ENCODE peak calls at places on chromosomes 12 and 14, in four cellular contexts. One of them, this sample, is unnamed.

GRCh38 chr14:48350971-48351370 is 675.6 kb upstream of the MDGA2 start:
- DNase-seq in fibroblast of lung: peak
- DNase-seq in mammary epithelial cell: peak
- DNase-seq in DND-41: no peak
- DNase-seq in this sample: no peak

GRCh38 chr12:109545826-109546225 is 27.5 kb downstream of the MMAB start:
- DNase-seq in fibroblast of lung: no peak
- DNase-seq in mammary epithelial cell: peak
- DNase-seq in DND-41: no peak
- DNase-seq in this sample: no peak

GRCh38 chr12:132285991-132286681 is 43.3 kb downstream of the GALNT9 start:
- DNase-seq in fibroblast of lung: peak
- DNase-seq in mammary epithelial cell: no peak
- DNase-seq in DND-41: no peak
- DNase-seq in this sample: no peak

GRCh38 chr12:116093915-116094314 is 183.6 kb downstream of the MED13L start:
- DNase-seq in fibroblast of lung: no peak
- DNase-seq in mammary epithelial cell: no peak
- DNase-seq in DND-41: no peak
- DNase-seq in this sample: no peak

GRCh38 chr12:124454352-124454725 is 113.1 kb downstream of the NCOR2 start:
- DNase-seq in fibroblast of lung: no peak
- DNase-seq in mammary epithelial cell: no peak
- DNase-seq in DND-41: no peak
- DNase-seq in this sample: no peak

GRCh38 chr12:46209914-46210834 is 58.7 kb downstream of the SLC38A1 start:
- DNase-seq in fibroblast of lung: peak
- DNase-seq in mammary epithelial cell: peak
- DNase-seq in DND-41: peak
- DNase-seq in this sample: peak

GRCh38 chr12:123398177-123398916 is 14.4 kb downstream of the KMT5A start:
- DNase-seq in fibroblast of lung: peak
- DNase-seq in mammary epithelial cell: no peak
- DNase-seq in DND-41: no peak
- DNase-seq in this sample: no peak

GRCh38 chr12:76804435-76804976 is 40.6 kb downstream of the ZDHHC17 start:
- DNase-seq in fibroblast of lung: no peak
- DNase-seq in mammary epithelial cell: no peak
- DNase-seq in DND-41: no peak
- DNase-seq in this sample: no peak

GRCh38 chr14:85273099-85273677 is 256.8 kb upstream of the FLRT2 start:
- DNase-seq in fibroblast of lung: no peak
- DNase-seq in mammary epithelial cell: no peak
- DNase-seq in DND-41: no peak
- DNase-seq in this sample: no peak

GRCh38 chr12:30200864-30201263 is 417.1 kb upstream of the TMTC1 start:
- DNase-seq in fibroblast of lung: peak
- DNase-seq in mammary epithelial cell: no peak
- DNase-seq in DND-41: no peak
- DNase-seq in this sample: no peak

GRCh38 chr12:97921957-97922722 is 459.5 kb downstream of the RMST start:
- DNase-seq in fibroblast of lung: peak
- DNase-seq in mammary epithelial cell: peak
- DNase-seq in DND-41: no peak
- DNase-seq in this sample: no peak

GRCh38 chr12:29510591-29511174 is 13.2 kb upstream of the OVCH1 start:
- DNase-seq in fibroblast of lung: no peak
- DNase-seq in mammary epithelial cell: no peak
- DNase-seq in DND-41: no peak
- DNase-seq in this sample: no peak

GRCh38 chr12:109393437-109394345 is 46.0 kb downstream of the MYO1H start:
- DNase-seq in fibroblast of lung: peak
- DNase-seq in mammary epithelial cell: peak
- DNase-seq in DND-41: peak
- DNase-seq in this sample: peak

GRCh38 chr14:25846232-25846631 is 751.6 kb downstream of the NOVA1 start:
- DNase-seq in fibroblast of lung: no peak
- DNase-seq in mammary epithelial cell: no peak
- DNase-seq in DND-41: no peak
- DNase-seq in this sample: no peak

GRCh38 chr12:121325922-121326396 is 26.3 kb downstream of the ANAPC5 start:
- DNase-seq in fibroblast of lung: no peak
- DNase-seq in mammary epithelial cell: no peak
- DNase-seq in DND-41: no peak
- DNase-seq in this sample: no peak

GRCh38 chr12:79317184-79317847 is 373.4 kb downstream of the PAWR start:
- DNase-seq in fibroblast of lung: no peak
- DNase-seq in mammary epithelial cell: no peak
- DNase-seq in DND-41: no peak
- DNase-seq in this sample: no peak
- H3K4me2 ChIP-seq in fibroblast of lung: no peak
- H3K4me2 ChIP-seq in mammary epithelial cell: no peak
- H3K4me2 ChIP-seq in DND-41: no peak
- H3K4me2 ChIP-seq in this sample: no peak

DNA sequence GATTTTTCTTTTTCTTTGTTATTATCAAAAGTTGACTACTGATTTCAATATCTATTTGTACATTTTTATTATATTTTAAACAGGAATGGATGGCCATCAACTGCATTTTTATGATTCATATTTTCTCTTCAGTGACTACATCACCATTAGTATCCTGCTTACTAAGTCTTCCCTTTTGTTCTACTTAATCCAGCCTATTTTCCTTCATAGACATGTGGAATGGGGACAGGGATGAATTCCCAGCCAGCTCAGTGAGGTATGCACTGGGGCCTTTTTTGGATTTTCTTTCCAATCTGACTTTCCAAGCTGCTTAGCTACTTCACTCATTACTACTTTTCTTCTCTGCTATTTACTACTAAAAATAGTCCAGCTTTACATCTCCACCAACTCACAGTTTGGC is 38.4 kb downstream of the AKAP6 start:
- DNase-seq in fibroblast of lung: peak
- DNase-seq in mammary epithelial cell: no peak
- DNase-seq in DND-41: no peak
- DNase-seq in this sample: no peak
- H3K27ac ChIP-seq in fibroblast of lung: no peak
- H3K27ac ChIP-seq in mammary epithelial cell: no peak
- H3K27ac ChIP-seq in DND-41: no peak
- H3K27ac ChIP-seq in this sample: no peak

GRCh38 chr12:93595336-93595735 is 22.9 kb downstream of the SOCS2 start:
- DNase-seq in fibroblast of lung: no peak
- DNase-seq in mammary epithelial cell: no peak
- DNase-seq in DND-41: peak
- DNase-seq in this sample: no peak
- H3K4me3 ChIP-seq in fibroblast of lung: peak
- H3K4me3 ChIP-seq in mammary epithelial cell: no peak
- H3K4me3 ChIP-seq in DND-41: peak
- H3K4me3 ChIP-seq in this sample: no peak

GRCh38 chr12:128969480-128970055 is 116.3 kb downstream of the GLT1D1 start:
- DNase-seq in fibroblast of lung: peak
- DNase-seq in mammary epithelial cell: no peak
- DNase-seq in DND-41: peak
- DNase-seq in this sample: peak
- H3K4me2 ChIP-seq in fibroblast of lung: no peak
- H3K4me2 ChIP-seq in mammary epithelial cell: no peak
- H3K4me2 ChIP-seq in DND-41: peak
- H3K4me2 ChIP-seq in this sample: no peak

GRCh38 chr12:99261256-99261655 is 386.3 kb upstream of the GARIN6 start:
- DNase-seq in fibroblast of lung: no peak
- DNase-seq in mammary epithelial cell: no peak
- DNase-seq in DND-41: no peak
- DNase-seq in this sample: no peak
- H3K27ac ChIP-seq in fibroblast of lung: no peak
- H3K27ac ChIP-seq in mammary epithelial cell: no peak
- H3K27ac ChIP-seq in DND-41: no peak
- H3K27ac ChIP-seq in this sample: no peak

GRCh38 chr14:102508410-102508773 is 1.2 kb downstream of the ANKRD9 start:
- DNase-seq in fibroblast of lung: no peak
- DNase-seq in mammary epithelial cell: no peak
- DNase-seq in DND-41: no peak
- DNase-seq in this sample: no peak

GRCh38 chr14:102506599-102506871 is 3.0 kb downstream of the ANKRD9 start:
- DNase-seq in fibroblast of lung: no peak
- DNase-seq in mammary epithelial cell: no peak
- DNase-seq in DND-41: no peak
- DNase-seq in this sample: no peak

GRCh38 chr14:102508774-102509743 is 517 bp downstream of the ANKRD9 start:
- DNase-seq in fibroblast of lung: peak
- DNase-seq in mammary epithelial cell: no peak
- DNase-seq in DND-41: no peak
- DNase-seq in this sample: no peak

GRCh38 chr14:102507026-102507860 is 2.3 kb downstream of the ANKRD9 start:
- DNase-seq in fibroblast of lung: no peak
- DNase-seq in mammary epithelial cell: no peak
- DNase-seq in DND-41: no peak
- DNase-seq in this sample: no peak

DNA sequence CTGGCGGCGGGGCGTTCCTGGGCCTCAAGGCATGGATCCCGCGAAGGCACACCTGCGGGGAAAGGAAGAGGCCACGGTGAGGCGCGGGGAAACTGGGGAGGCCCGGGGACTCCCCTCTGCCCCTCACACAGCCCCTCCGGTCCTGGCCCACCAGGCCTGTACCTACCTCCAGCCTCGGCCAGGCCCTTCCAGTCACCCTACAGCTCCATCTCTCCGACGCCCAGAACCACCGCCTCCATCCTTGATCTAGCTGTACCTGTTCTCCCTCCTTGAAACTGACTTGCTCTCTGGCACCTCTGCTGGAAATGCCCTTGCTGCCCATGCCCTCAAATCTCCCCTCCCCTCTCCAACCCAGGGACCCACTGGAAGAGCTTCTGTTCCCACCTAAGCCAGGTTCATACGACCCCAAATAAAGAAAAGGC is 1.7 kb downstream of the ANKRD9 start:
- DNase-seq in fibroblast of lung: no peak
- DNase-seq in mammary epithelial cell: no peak
- DNase-seq in DND-41: no peak
- DNase-seq in this sample: no peak
- H3K4me3 ChIP-seq in fibroblast of lung: no peak
- H3K4me3 ChIP-seq in mammary epithelial cell: no peak
- H3K4me3 ChIP-seq in DND-41: no peak
- H3K4me3 ChIP-seq in this sample: no peak

GRCh38 chr14:99540196-99541032 is 59.2 kb downstream of the CCNK start:
- DNase-seq in fibroblast of lung: no peak
- DNase-seq in mammary epithelial cell: no peak
- DNase-seq in DND-41: no peak
- DNase-seq in this sample: no peak
- H3K4me2 ChIP-seq in fibroblast of lung: no peak
- H3K4me2 ChIP-seq in mammary epithelial cell: no peak
- H3K4me2 ChIP-seq in DND-41: no peak
- H3K4me2 ChIP-seq in this sample: no peak

DNA sequence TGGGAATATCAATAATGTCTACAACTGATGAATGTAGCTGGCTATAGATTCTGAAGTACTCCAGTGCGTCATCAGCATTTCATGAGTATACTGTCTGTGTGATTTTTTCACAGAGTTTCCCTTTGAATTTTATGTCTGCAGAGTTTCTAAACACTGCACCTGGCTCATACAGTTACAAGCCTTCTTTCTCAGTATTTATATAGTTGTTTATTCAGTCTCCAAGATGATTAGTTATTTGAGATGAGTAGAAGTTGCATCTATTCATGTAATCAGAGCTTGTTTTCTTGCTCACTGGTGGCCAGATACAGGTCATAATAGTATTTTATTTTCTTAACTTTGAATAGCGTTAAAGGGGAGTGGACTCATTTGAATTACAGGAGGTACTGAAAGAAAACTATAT is 222.4 kb downstream of the RAD51B start:
- DNase-seq in fibroblast of lung: no peak
- DNase-seq in mammary epithelial cell: no peak
- DNase-seq in DND-41: no peak
- DNase-seq in this sample: no peak
- H3K27ac ChIP-seq in fibroblast of lung: no peak
- H3K27ac ChIP-seq in mammary epithelial cell: no peak
- H3K27ac ChIP-seq in DND-41: no peak
- H3K27ac ChIP-seq in this sample: no peak

GRCh38 chr12:100201604-100202423 is 1.2 kb downstream of the ACTR6 start:
- DNase-seq in fibroblast of lung: no peak
- DNase-seq in mammary epithelial cell: no peak
- DNase-seq in DND-41: no peak
- DNase-seq in this sample: no peak

GRCh38 chr12:100199023-100199346 is 1.6 kb upstream of the ACTR6 start:
- DNase-seq in fibroblast of lung: no peak
- DNase-seq in mammary epithelial cell: no peak
- DNase-seq in DND-41: no peak
- DNase-seq in this sample: peak

GRCh38 chr12:100200450-100201181 is at the start of gene ACTR6:
- DNase-seq in fibroblast of lung: peak
- DNase-seq in mammary epithelial cell: peak
- DNase-seq in DND-41: peak
- DNase-seq in this sample: peak

GRCh38 chr12:100199347-100200136 is 1.1 kb upstream of the ACTR6 start:
- DNase-seq in fibroblast of lung: peak
- DNase-seq in mammary epithelial cell: peak
- DNase-seq in DND-41: peak
- DNase-seq in this sample: peak

DNA sequence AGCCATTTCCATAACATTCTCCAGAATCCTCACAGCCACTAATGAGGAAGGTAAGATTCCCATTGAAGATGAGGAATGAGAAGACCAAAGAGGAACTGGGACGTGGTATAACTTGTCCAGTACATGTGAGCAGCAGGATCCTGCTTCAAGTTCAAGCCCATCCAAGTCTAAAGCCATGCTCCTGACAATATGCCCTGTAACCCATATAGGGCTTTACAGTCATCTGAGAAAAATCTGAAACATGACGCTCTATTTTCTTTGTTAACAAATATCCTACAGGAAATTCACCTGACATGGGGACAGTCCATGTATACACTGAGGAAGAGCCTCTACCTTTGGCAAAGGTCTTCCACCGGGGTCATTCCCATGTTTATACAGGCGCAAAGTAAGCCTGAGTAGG is 3.1 kb upstream of the ACTR6 start:
- DNase-seq in fibroblast of lung: no peak
- DNase-seq in mammary epithelial cell: peak
- DNase-seq in DND-41: no peak
- DNase-seq in this sample: no peak
- H3K4me3 ChIP-seq in fibroblast of lung: no peak
- H3K4me3 ChIP-seq in mammary epithelial cell: no peak
- H3K4me3 ChIP-seq in DND-41: no peak
- H3K4me3 ChIP-seq in this sample: no peak